ENCODE peak calls at places on chromosome 4, in four cellular contexts. L is OCI-LY7; W is CD8-positive, alpha-beta T cell; M is left ventricle myocardium inferior. F is an unnamed sample.

GRCh38 chr4:74772106-74772505 is 22.2 kb downstream of the BTC start:
- DNase-seq in L (no peak), M (no peak), W (no peak), F (no peak)

GRCh38 chr4:15955670-15956069 is 7.3 kb downstream of the FGFBP2 start:
- DNase-seq in L (peak; percentile 15), M (no peak), W (no peak), F (no peak)

GRCh38 chr4:151951727-151952078 is 190.9 kb upstream of the GATB start:
- DNase-seq in M (no peak), L (no peak), W (no peak), F (no peak)

GRCh38 chr4:151991001-151991883 is 230.4 kb upstream of the GATB start:
- DNase-seq in M (no peak), W (no peak), L (no peak), F (no peak)

GRCh38 chr4:1543561-1543960 is 137.3 kb upstream of the NKX1-1 start:
- DNase-seq in W (no peak), L (no peak), M (no peak), F (no peak)

GRCh38 chr4:75142850-75143249 is 209.9 kb downstream of the PARM1 start:
- DNase-seq in L (no peak), W (no peak), M (no peak), F (no peak)

GRCh38 chr4:168942985-168943384 is 67.1 kb downstream of the CBR4 start:
- DNase-seq in W (no peak), L (peak; percentile 10), M (no peak), F (no peak)

GRCh38 chr4:25184056-25184455 is 23.8 kb upstream of the SEPSECS start:
- DNase-seq in M (no peak), L (no peak), W (no peak), F (no peak)

GRCh38 chr4:150342945-150343344 is 239.0 kb upstream of the MAB21L2 start:
- DNase-seq in M (peak; percentile 61), L (no peak), W (no peak), F (no peak)

GRCh38 chr4:38049545-38050170 is 89.5 kb downstream of the PTTG2 start:
- DNase-seq in W (no peak), L (no peak), M (no peak), F (no peak)

GRCh38 chr4:3522326-3522640 is 9.9 kb downstream of the LRPAP1 start:
- DNase-seq in L (no peak), W (no peak), M (no peak), F (no peak)

GRCh38 chr4:104302731-104303130 is 192.0 kb downstream of the CXXC4 start:
- DNase-seq in L (no peak), M (no peak), W (no peak), F (no peak)

GRCh38 chr4:165355900-165356300 is 22.9 kb upstream of the CPE start:
- DNase-seq in M (no peak), W (no peak), L (peak; percentile 65), F (peak; percentile 48)

GRCh38 chr4:65670331-65671031 is at the start of gene EPHA5:
- DNase-seq in M (peak; percentile 47), W (no peak), L (no peak), F (peak; percentile 81)

GRCh38 chr4:133618963-133619362 is 469.9 kb downstream of the PCDH10 start:
- DNase-seq in M (no peak), W (no peak), L (no peak), F (no peak)

GRCh38 chr4:55008166-55009056 is 117.0 kb downstream of the KDR start:
- DNase-seq in M (no peak), W (no peak), L (no peak), F (no peak)

GRCh38 chr4:88166608-88167007 is 8.2 kb upstream of the ABCG2 start:
- DNase-seq in L (no peak), M (no peak), W (no peak), F (no peak)

GRCh38 chr4:41145571-41146078 is 68.7 kb downstream of the APBB2 start:
- DNase-seq in L (peak; percentile 37), M (no peak), W (no peak), F (no peak)

GRCh38 chr4:152126233-152126632 is 365.4 kb upstream of the GATB start:
- DNase-seq in W (no peak), L (no peak), M (no peak), F (no peak)

GRCh38 chr4:173990879-173991231 is 292.6 kb downstream of the FBXO8 start:
- DNase-seq in L (no peak), M (peak; percentile 76), W (no peak), F (peak; percentile 90)

GRCh38 chr4:56129431-56129861 is 180.7 kb downstream of the CEP135 start:
- DNase-seq in M (no peak), W (no peak), L (peak; percentile 27), F (peak; percentile 25)

GRCh38 chr4:5165419-5166369 is 114.4 kb downstream of the STK32B start:
- DNase-seq in M (no peak), L (no peak), W (no peak), F (no peak)

GRCh38 chr4:147059064-147059731 is 113.5 kb upstream of the TTC29 start:
- DNase-seq in M (no peak), L (peak; percentile 1), W (no peak), F (no peak)

GRCh38 chr4:104420766-104421165 is 73.9 kb downstream of the CXXC4 start:
- DNase-seq in M (no peak), W (no peak), L (no peak), F (no peak)

GRCh38 chr4:184599492-184600135 is 49.6 kb downstream of the CASP3 start:
- DNase-seq in L (no peak), W (no peak), M (no peak), F (no peak)

GRCh38 chr4:156255205-156255604 is 301.5 kb upstream of the CTSO start:
- DNase-seq in L (no peak), W (no peak), M (no peak), F (no peak)

GRCh38 chr4:1191621-1192020 is 19.2 kb upstream of the SPON2 start:
- DNase-seq in M (no peak), W (no peak), L (no peak), F (no peak)

GRCh38 chr4:68434836-68435235 is 12.4 kb upstream of the TMPRSS11E start:
- DNase-seq in W (no peak), L (no peak), M (no peak), F (no peak)

GRCh38 chr4:39037491-39037825 is 5.2 kb upstream of the TMEM156 start:
- DNase-seq in M (no peak), L (peak; percentile 23), W (no peak), F (no peak)

GRCh38 chr4:129043523-129043922 is 49.8 kb downstream of the SCLT1 start:
- DNase-seq in L (no peak), W (no peak), M (no peak), F (no peak)

GRCh38 chr4:6591781-6592180 is 16.8 kb downstream of the MAN2B2 start:
- DNase-seq in W (no peak), L (peak; percentile 43), M (no peak), F (no peak)

GRCh38 chr4:22237155-22237751 is 278.6 kb downstream of the ADGRA3 start:
- DNase-seq in L (no peak), M (no peak), W (peak; percentile 64), F (peak; percentile 58)
- H3K4me3 ChIP-seq in L (no peak overlapping the region), M (no peak overlapping the region), W (peak overlapping the region; percentile 33), F (no peak overlapping the region)

DNA sequence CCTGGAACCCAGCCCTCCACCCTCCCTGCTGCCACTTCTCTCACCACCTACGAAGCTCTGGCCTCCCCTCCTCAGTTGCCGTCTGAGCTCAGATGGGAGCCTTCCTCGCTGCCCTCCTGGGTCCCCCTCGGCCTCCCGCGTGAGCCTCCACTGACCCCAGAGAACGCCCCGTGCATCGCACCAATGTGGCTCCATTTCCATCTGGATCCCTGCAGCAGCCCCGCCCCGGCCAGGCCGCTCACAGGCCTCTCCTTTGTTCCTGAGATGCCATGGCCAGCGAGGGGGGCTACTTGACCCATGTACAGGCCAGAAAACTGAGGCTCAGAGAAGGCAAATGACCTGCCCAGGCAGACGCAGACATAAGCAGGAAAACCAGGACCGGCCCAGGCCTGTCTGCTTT is 242.4 kb upstream of the PSAPL1 start:
- DNase-seq in M (no peak), L (no peak), W (no peak), F (no peak)
- H3K4me1 ChIP-seq in M (no peaks in the 10 kb centered on the region), L (no peaks in the 10 kb centered on the region), W (no peaks in the 10 kb centered on the region), F (no peaks in the 10 kb centered on the region)

GRCh38 chr4:90357117-90357710 is 230.0 kb downstream of the CCSER1 start:
- DNase-seq in M (no peak), L (peak; percentile 29), W (no peak), F (no peak)
- TF ChIP-seq CTCF in M (peak; percentile 58), L (peak; percentile 71), W (no peak), F (peak; percentile 58)

DNA sequence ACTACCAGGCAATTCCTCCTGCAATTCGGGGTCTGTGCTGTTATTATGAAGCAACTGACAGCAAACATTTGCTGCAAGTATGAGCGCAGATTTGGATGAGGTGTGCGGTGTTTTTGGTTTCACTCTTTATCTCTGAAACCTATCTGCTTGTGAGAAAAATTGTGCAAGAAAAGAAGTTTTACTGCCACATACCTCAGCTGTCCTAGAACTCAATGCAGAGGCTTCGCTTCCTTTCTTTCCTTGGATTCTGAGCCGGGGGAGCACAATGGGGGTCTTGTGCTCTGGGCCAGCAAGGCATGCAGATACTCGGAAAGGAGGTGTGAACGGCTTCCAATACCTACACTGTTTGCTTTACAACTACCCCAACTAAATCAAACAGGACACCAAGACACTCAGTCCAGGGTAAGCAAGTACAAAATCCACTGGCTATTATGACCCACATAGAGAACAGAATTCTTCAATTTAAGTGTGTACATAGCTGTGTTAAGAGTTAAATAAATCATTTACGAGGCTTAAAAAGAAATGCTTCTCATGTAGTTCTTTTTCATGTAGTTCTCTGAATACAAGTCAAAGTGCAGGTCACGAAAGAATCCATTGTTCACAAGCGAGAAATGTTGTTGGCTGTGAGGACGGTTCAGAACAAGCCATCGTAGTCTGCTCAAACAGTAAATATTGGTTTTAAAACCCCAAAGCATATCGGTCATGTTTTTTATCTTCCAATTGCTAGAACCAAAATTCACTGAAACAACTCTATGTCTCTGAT is 1.1 kb downstream of the SORBS2 start:
- DNase-seq in L (peak; percentile 45), W (no peak), M (no peak), F (no peak)
- H3K4me3 ChIP-seq in L (peak overlapping the region; percentile 78), W (no peak overlapping the region), M (peak overlapping the region; percentile 70), F (peak overlapping the region; percentile 83)

F was measured in BE2C.